ENCODE peak calls at places on chromosomes 13 and 19, in ten cellular contexts. One of them, this sample, is unnamed. For H3K27me3, the result is how much of the 10 kb centered on the place peaks cover.

GRCh38 chr13:94667190-94667589 is 45.2 kb downstream of the SOX21 start:
- DNase-seq in suprapubic skin: no peak
- DNase-seq in sigmoid colon: no peak
- DNase-seq in SK-N-SH: no peak
- DNase-seq in upper lobe of left lung: no peak
- DNase-seq in transverse colon: no peak
- DNase-seq in stomach: no peak
- DNase-seq in tibial nerve: no peak
- DNase-seq in K562: no peak
- DNase-seq in H1: no peak
- DNase-seq in this sample: no peak

GRCh38 chr19:14033946-14034345 is 2.4 kb downstream of the IL27RA start:
- DNase-seq in upper lobe of left lung: no peak
- DNase-seq in transverse colon: no peak
- DNase-seq in suprapubic skin: no peak
- DNase-seq in sigmoid colon: no peak
- DNase-seq in stomach: no peak
- DNase-seq in H1: no peak
- DNase-seq in K562: peak
- DNase-seq in tibial nerve: no peak
- DNase-seq in SK-N-SH: no peak
- DNase-seq in this sample: no peak

GRCh38 chr19:47430041-47430802 is 10.9 kb upstream of the MEIS3 start:
- DNase-seq in H1: peak
- DNase-seq in SK-N-SH: no peak
- DNase-seq in tibial nerve: no peak
- DNase-seq in transverse colon: peak
- DNase-seq in suprapubic skin: no peak
- DNase-seq in K562: no peak
- DNase-seq in stomach: peak
- DNase-seq in sigmoid colon: no peak
- DNase-seq in upper lobe of left lung: peak
- DNase-seq in this sample: no peak

GRCh38 chr19:19432732-19433131 is 27.3 kb downstream of the GATAD2A start:
- DNase-seq in stomach: no peak
- DNase-seq in H1: no peak
- DNase-seq in tibial nerve: no peak
- DNase-seq in SK-N-SH: no peak
- DNase-seq in upper lobe of left lung: no peak
- DNase-seq in K562: no peak
- DNase-seq in sigmoid colon: no peak
- DNase-seq in transverse colon: no peak
- DNase-seq in suprapubic skin: no peak
- DNase-seq in this sample: no peak

GRCh38 chr13:112636401-112636975 is 48.5 kb upstream of the TUBGCP3 start:
- DNase-seq in sigmoid colon: no peak
- DNase-seq in SK-N-SH: no peak
- DNase-seq in suprapubic skin: no peak
- DNase-seq in upper lobe of left lung: no peak
- DNase-seq in tibial nerve: no peak
- DNase-seq in transverse colon: no peak
- DNase-seq in H1: no peak
- DNase-seq in stomach: no peak
- DNase-seq in K562: no peak
- DNase-seq in this sample: no peak

GRCh38 chr13:21047591-21048282 is 13.6 kb downstream of the LATS2 start:
- DNase-seq in upper lobe of left lung: no peak
- DNase-seq in tibial nerve: no peak
- DNase-seq in sigmoid colon: no peak
- DNase-seq in H1: peak
- DNase-seq in transverse colon: no peak
- DNase-seq in stomach: no peak
- DNase-seq in SK-N-SH: no peak
- DNase-seq in suprapubic skin: no peak
- DNase-seq in K562: no peak
- DNase-seq in this sample: no peak

GRCh38 chr19:47427241-47428176 is 8.2 kb upstream of the MEIS3 start:
- DNase-seq in sigmoid colon: peak
- DNase-seq in stomach: peak
- DNase-seq in tibial nerve: peak
- DNase-seq in suprapubic skin: no peak
- DNase-seq in H1: peak
- DNase-seq in transverse colon: peak
- DNase-seq in upper lobe of left lung: peak
- DNase-seq in SK-N-SH: peak
- DNase-seq in K562: peak
- DNase-seq in this sample: peak

GRCh38 chr19:3079578-3079977 is 14.6 kb upstream of the GNA11 start:
- DNase-seq in transverse colon: no peak
- DNase-seq in suprapubic skin: no peak
- DNase-seq in tibial nerve: no peak
- DNase-seq in sigmoid colon: no peak
- DNase-seq in SK-N-SH: no peak
- DNase-seq in stomach: no peak
- DNase-seq in H1: no peak
- DNase-seq in upper lobe of left lung: no peak
- DNase-seq in K562: no peak
- DNase-seq in this sample: no peak

GRCh38 chr19:33621065-33621785 is 528 bp upstream of the CHST8 start:
- DNase-seq in suprapubic skin: no peak
- DNase-seq in H1: peak
- DNase-seq in transverse colon: no peak
- DNase-seq in SK-N-SH: no peak
- DNase-seq in tibial nerve: no peak
- DNase-seq in stomach: no peak
- DNase-seq in upper lobe of left lung: no peak
- DNase-seq in sigmoid colon: peak
- DNase-seq in K562: no peak
- DNase-seq in this sample: peak

GRCh38 chr19:33620611-33621010 is 1.1 kb upstream of the CHST8 start:
- DNase-seq in tibial nerve: no peak
- DNase-seq in sigmoid colon: peak
- DNase-seq in upper lobe of left lung: no peak
- DNase-seq in stomach: no peak
- DNase-seq in H1: no peak
- DNase-seq in K562: no peak
- DNase-seq in transverse colon: no peak
- DNase-seq in suprapubic skin: no peak
- DNase-seq in SK-N-SH: no peak
- DNase-seq in this sample: no peak

GRCh38 chr19:33622809-33623511 is 1.2 kb downstream of the CHST8 start:
- DNase-seq in transverse colon: no peak
- DNase-seq in K562: no peak
- DNase-seq in suprapubic skin: no peak
- DNase-seq in tibial nerve: no peak
- DNase-seq in stomach: no peak
- DNase-seq in sigmoid colon: no peak
- DNase-seq in upper lobe of left lung: no peak
- DNase-seq in SK-N-SH: peak
- DNase-seq in H1: no peak
- DNase-seq in this sample: no peak

GRCh38 chr19:33622505-33622808 is 704 bp downstream of the CHST8 start:
- DNase-seq in stomach: no peak
- DNase-seq in suprapubic skin: no peak
- DNase-seq in transverse colon: no peak
- DNase-seq in H1: no peak
- DNase-seq in upper lobe of left lung: no peak
- DNase-seq in sigmoid colon: no peak
- DNase-seq in K562: no peak
- DNase-seq in SK-N-SH: peak
- DNase-seq in tibial nerve: no peak
- DNase-seq in this sample: no peak

GRCh38 chr19:33621811-33622504 is at the start of gene CHST8:
- DNase-seq in K562: peak
- DNase-seq in SK-N-SH: peak
- DNase-seq in tibial nerve: no peak
- DNase-seq in sigmoid colon: no peak
- DNase-seq in H1: peak
- DNase-seq in suprapubic skin: no peak
- DNase-seq in transverse colon: peak
- DNase-seq in stomach: peak
- DNase-seq in upper lobe of left lung: no peak
- DNase-seq in this sample: peak
- H3K4me3 ChIP-seq in K562: no peak
- H3K4me3 ChIP-seq in SK-N-SH: no peak
- H3K4me3 ChIP-seq in tibial nerve: peak
- H3K4me3 ChIP-seq in sigmoid colon: peak
- H3K4me3 ChIP-seq in H1: peak
- H3K4me3 ChIP-seq in suprapubic skin: peak
- H3K4me3 ChIP-seq in transverse colon: peak
- H3K4me3 ChIP-seq in stomach: peak
- H3K4me3 ChIP-seq in upper lobe of left lung: peak
- H3K4me3 ChIP-seq in this sample: peak

DNA sequence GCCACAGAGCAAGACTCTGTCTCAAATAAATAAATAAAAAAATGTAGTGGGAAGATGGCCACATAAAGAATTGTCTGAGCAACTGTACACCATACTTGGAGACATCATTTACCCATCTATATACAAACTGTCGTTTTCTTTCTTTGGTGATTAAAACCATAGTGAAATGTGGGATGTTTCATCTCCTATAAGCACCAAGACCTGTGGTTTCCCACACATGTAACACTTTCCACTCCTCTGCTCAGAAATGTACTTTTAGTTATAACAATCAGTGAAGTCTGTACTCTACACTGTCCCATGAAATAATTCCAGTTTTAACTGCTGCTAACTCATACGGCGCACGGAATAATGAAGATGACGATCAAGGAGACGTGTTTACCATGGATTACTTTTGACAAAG is 18.3 kb downstream of the PDCD5 start:
- DNase-seq in upper lobe of left lung: no peak
- DNase-seq in transverse colon: no peak
- DNase-seq in SK-N-SH: no peak
- DNase-seq in H1: no peak
- DNase-seq in sigmoid colon: no peak
- DNase-seq in tibial nerve: no peak
- DNase-seq in suprapubic skin: no peak
- DNase-seq in stomach: no peak
- DNase-seq in K562: no peak
- DNase-seq in this sample: no peak
- TF ChIP-seq EP300 in upper lobe of left lung: no peak
- TF ChIP-seq EP300 in transverse colon: no peak
- TF ChIP-seq EP300 in SK-N-SH: no peak
- TF ChIP-seq EP300 in H1: no peak
- TF ChIP-seq EP300 in sigmoid colon: no peak
- TF ChIP-seq EP300 in tibial nerve: no peak
- TF ChIP-seq EP300 in suprapubic skin: no peak
- TF ChIP-seq EP300 in stomach: no peak
- TF ChIP-seq EP300 in K562: no peak
- TF ChIP-seq EP300 in this sample: no peak

GRCh38 chr19:49111218-49111998 is 2.8 kb upstream of the LIN7B start:
- DNase-seq in suprapubic skin: no peak
- DNase-seq in H1: no peak
- DNase-seq in transverse colon: no peak
- DNase-seq in SK-N-SH: no peak
- DNase-seq in tibial nerve: no peak
- DNase-seq in sigmoid colon: no peak
- DNase-seq in K562: no peak
- DNase-seq in upper lobe of left lung: no peak
- DNase-seq in stomach: no peak
- DNase-seq in this sample: no peak

GRCh38 chr19:49113762-49114629 is at the start of gene LIN7B:
- DNase-seq in K562: peak
- DNase-seq in sigmoid colon: peak
- DNase-seq in H1: peak
- DNase-seq in SK-N-SH: peak
- DNase-seq in tibial nerve: no peak
- DNase-seq in transverse colon: peak
- DNase-seq in upper lobe of left lung: peak
- DNase-seq in suprapubic skin: no peak
- DNase-seq in stomach: peak
- DNase-seq in this sample: peak

GRCh38 chr19:49116544-49116943 is 2.4 kb downstream of the LIN7B start:
- DNase-seq in upper lobe of left lung: peak
- DNase-seq in tibial nerve: peak
- DNase-seq in K562: no peak
- DNase-seq in sigmoid colon: no peak
- DNase-seq in H1: no peak
- DNase-seq in SK-N-SH: no peak
- DNase-seq in transverse colon: no peak
- DNase-seq in stomach: peak
- DNase-seq in suprapubic skin: no peak
- DNase-seq in this sample: no peak

GRCh38 chr19:49117677-49118564 is 1.0 kb downstream of the C19orf73 start:
- DNase-seq in H1: no peak
- DNase-seq in stomach: no peak
- DNase-seq in SK-N-SH: peak
- DNase-seq in transverse colon: no peak
- DNase-seq in upper lobe of left lung: no peak
- DNase-seq in suprapubic skin: no peak
- DNase-seq in sigmoid colon: no peak
- DNase-seq in tibial nerve: no peak
- DNase-seq in K562: no peak
- DNase-seq in this sample: peak

DNA sequence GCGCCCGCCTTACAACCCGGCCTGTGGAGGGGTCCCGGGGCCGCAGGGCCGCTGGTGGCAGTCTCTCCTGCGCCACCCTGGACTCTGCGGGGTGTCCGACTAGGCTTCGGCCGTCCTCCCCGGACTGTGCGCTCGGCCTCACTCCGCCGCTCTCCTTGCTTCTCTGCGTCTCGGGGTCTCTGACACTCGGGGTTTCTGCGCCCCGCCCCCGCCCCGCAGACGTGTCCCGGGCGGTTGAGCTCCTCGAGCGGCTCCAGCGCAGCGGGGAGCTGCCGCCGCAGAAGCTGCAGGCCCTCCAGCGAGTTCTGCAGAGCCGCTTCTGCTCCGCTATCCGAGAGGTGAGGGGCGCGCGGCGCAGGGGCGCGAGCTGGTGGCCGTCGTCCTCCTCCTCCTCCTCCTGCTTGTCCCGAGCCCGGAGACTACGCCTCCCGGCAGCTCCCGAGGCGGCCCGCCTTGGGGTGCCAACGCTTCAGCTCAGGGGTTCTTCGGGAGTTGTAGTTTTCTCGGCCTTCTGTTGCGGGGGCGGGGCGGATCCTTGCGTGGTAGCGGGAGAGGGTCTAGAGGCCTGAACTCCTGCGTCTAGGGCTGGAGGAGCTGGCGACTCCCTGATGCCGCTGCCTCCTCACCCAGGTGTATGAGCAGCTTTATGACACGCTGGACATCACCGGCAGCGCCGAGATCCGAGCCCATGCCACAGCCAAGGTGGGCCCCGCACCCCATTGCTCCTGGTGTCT is 627 bp downstream of the LIN7B start:
- DNase-seq in SK-N-SH: peak
- DNase-seq in upper lobe of left lung: peak
- DNase-seq in sigmoid colon: peak
- DNase-seq in transverse colon: peak
- DNase-seq in H1: peak
- DNase-seq in tibial nerve: peak
- DNase-seq in stomach: peak
- DNase-seq in suprapubic skin: no peak
- DNase-seq in K562: peak
- DNase-seq in this sample: peak
- H3K27me3 ChIP-seq in SK-N-SH: under half
- H3K27me3 ChIP-seq in upper lobe of left lung: under half
- H3K27me3 ChIP-seq in sigmoid colon: under half
- H3K27me3 ChIP-seq in transverse colon: under half
- H3K27me3 ChIP-seq in H1: under half
- H3K27me3 ChIP-seq in tibial nerve: under half
- H3K27me3 ChIP-seq in stomach: under half
- H3K27me3 ChIP-seq in suprapubic skin: under half
- H3K27me3 ChIP-seq in K562: under half
- H3K27me3 ChIP-seq in this sample: under half

DNA sequence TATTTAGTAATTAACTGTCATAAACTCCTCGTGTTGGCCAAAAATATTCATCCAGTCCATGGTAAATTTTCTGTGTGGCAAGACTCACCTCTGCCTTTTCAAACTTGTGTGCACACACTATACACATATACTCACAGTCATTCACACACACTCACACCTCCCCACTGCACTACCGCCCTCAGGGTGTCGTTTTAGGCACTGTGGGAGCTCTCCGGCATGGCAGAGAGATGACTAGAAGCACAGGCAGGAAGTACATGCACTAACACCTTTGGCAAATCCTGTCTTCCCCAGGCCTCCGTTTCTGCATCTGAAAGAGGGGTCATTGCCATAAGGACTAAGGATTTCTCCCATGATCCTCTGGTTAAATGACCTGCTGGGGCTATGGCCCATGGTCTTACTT is 62.6 kb upstream of the FARP1 start:
- DNase-seq in H1: no peak
- DNase-seq in upper lobe of left lung: no peak
- DNase-seq in K562: no peak
- DNase-seq in tibial nerve: no peak
- DNase-seq in stomach: peak
- DNase-seq in sigmoid colon: no peak
- DNase-seq in SK-N-SH: no peak
- DNase-seq in transverse colon: no peak
- DNase-seq in suprapubic skin: no peak
- DNase-seq in this sample: no peak
- H3K4me3 ChIP-seq in H1: no peak
- H3K4me3 ChIP-seq in upper lobe of left lung: no peak
- H3K4me3 ChIP-seq in K562: no peak
- H3K4me3 ChIP-seq in tibial nerve: no peak
- H3K4me3 ChIP-seq in stomach: no peak
- H3K4me3 ChIP-seq in sigmoid colon: no peak
- H3K4me3 ChIP-seq in SK-N-SH: no peak
- H3K4me3 ChIP-seq in transverse colon: no peak
- H3K4me3 ChIP-seq in suprapubic skin: no peak
- H3K4me3 ChIP-seq in this sample: no peak